ENCODE peak calls at places on chromosome 5, in five cellular contexts. W is NCI-H345, T is WERI-Rb-1, Q is LHCN-M2, Z is A549. B is an unnamed sample.

GRCh38 chr5:96431376-96432244 is 1.4 kb downstream of the PCSK1 start:
- DNase-seq in W (peak), T (no peak), Q (peak), Z (no peak), B (peak)

GRCh38 chr5:82295959-82296557 is 17.9 kb upstream of the RPS23 start:
- DNase-seq in W (no peak), T (no peak), Q (no peak), Z (no peak), B (no peak)

GRCh38 chr5:171312129-171312819 is 3.2 kb downstream of the TLX3 start:
- DNase-seq in W (peak), T (no peak), Q (no peak), Z (no peak), B (no peak)

GRCh38 chr5:37847978-37848425 is 8.2 kb upstream of the GDNF start:
- DNase-seq in W (peak), T (peak), Q (peak), Z (no peak), B (peak)

GRCh38 chr5:669111-669841 is 23.9 kb downstream of the TPPP start:
- DNase-seq in W (no peak), T (peak), Q (peak), Z (no peak), B (no peak)

GRCh38 chr5:1728846-1729245 is 70.8 kb downstream of the MRPL36 start:
- DNase-seq in W (no peak), T (no peak), Q (no peak), Z (no peak), B (no peak)

GRCh38 chr5:54713923-54714581 is 196.5 kb downstream of the SNX18 start:
- DNase-seq in W (no peak), T (no peak), Q (no peak), Z (no peak), B (no peak)

GRCh38 chr5:136133416-136134383 is 1.1 kb downstream of the SMAD5 start:
- DNase-seq in W (peak), T (peak), Q (peak), Z (peak), B (peak)

GRCh38 chr5:137114529-137114928 is 384.6 kb downstream of the SPOCK1 start:
- DNase-seq in W (no peak), T (no peak), Q (peak), Z (peak), B (no peak)

GRCh38 chr5:54845567-54845941 is 139.8 kb downstream of the ESM1 start:
- DNase-seq in W (no peak), T (peak), Q (peak), Z (no peak), B (no peak)

GRCh38 chr5:139638090-139638735 is 9.9 kb upstream of the CXXC5 start:
- DNase-seq in W (peak), T (peak), Q (peak), Z (no peak), B (peak)

B was measured in NCI-H1417.